ENCODE peak calls at places on chromosomes 12 and 14, in five cellular contexts. V is NCI-H1436, U is iPS-NIHi11, O is C1 segment of cervical spinal cord, L is GM23248. Q is an unnamed sample.

GRCh38 chr14:95320076-95320895 is 578 bp upstream of the CLMN start:
- DNase-seq in U (no peak), V (peak; percentile 48), L (no peak), O (no peak), Q (no peak)

GRCh38 chr12:535396-535795 is 75.7 kb downstream of the B4GALNT3 start:
- DNase-seq in L (no peak), U (no peak), V (no peak), O (no peak), Q (no peak)

GRCh38 chr14:32366995-32367394 is 37.9 kb downstream of the AKAP6 start:
- DNase-seq in U (no peak), V (peak; percentile 15), L (peak; percentile 28), O (no peak), Q (no peak)

GRCh38 chr14:76203086-76204001 is 51.6 kb downstream of the GPATCH2L start:
- DNase-seq in V (no peak), U (no peak), O (no peak), L (peak; percentile 92), Q (peak; percentile 36)

GRCh38 chr12:106179086-106179485 is 40.3 kb upstream of the NUAK1 start:
- DNase-seq in V (peak; percentile 83), O (no peak), U (no peak), L (no peak), Q (no peak)

GRCh38 chr12:9241301-9241700 is 33.1 kb upstream of the PZP start:
- DNase-seq in L (no peak), O (peak; percentile 2), U (no peak), V (no peak), Q (no peak)

GRCh38 chr12:92621833-92622232 is 81.0 kb upstream of the PLEKHG7 start:
- DNase-seq in L (peak; percentile 30), U (no peak), V (no peak), O (no peak), Q (no peak)

GRCh38 chr14:75379246-75379929 is 48.4 kb upstream of the JDP2 start:
- DNase-seq in U (no peak), O (no peak), L (no peak), V (no peak), Q (no peak)